ENCODE peak calls at places on chromosomes 6 and 20, in eight cellular contexts. One of them, this sample, is unnamed.

GRCh38 chr6:40910260-40910893 is 128.6 kb downstream of the UNC5CL start:
- DNase-seq in lower leg skin: no peak
- DNase-seq in tibial nerve: no peak
- DNase-seq in IMR-90: no peak
- DNase-seq in A549: no peak
- DNase-seq in left lung: no peak
- DNase-seq in BJ: no peak
- DNase-seq in AG04450: no peak
- DNase-seq in this sample: no peak

GRCh38 chr20:45842169-45842812 is 8.7 kb downstream of the SNX21 start:
- DNase-seq in A549: no peak
- DNase-seq in lower leg skin: no peak
- DNase-seq in AG04450: no peak
- DNase-seq in IMR-90: peak
- DNase-seq in left lung: no peak
- DNase-seq in tibial nerve: peak
- DNase-seq in BJ: peak
- DNase-seq in this sample: no peak

GRCh38 chr20:41293269-41294037 is 24.1 kb downstream of the ZHX3 start:
- DNase-seq in IMR-90: peak
- DNase-seq in tibial nerve: peak
- DNase-seq in BJ: no peak
- DNase-seq in A549: no peak
- DNase-seq in left lung: no peak
- DNase-seq in lower leg skin: no peak
- DNase-seq in AG04450: no peak
- DNase-seq in this sample: no peak

GRCh38 chr6:82711992-82712788 is 348.6 kb downstream of the TPBG start:
- DNase-seq in BJ: peak
- DNase-seq in lower leg skin: peak
- DNase-seq in tibial nerve: peak
- DNase-seq in A549: no peak
- DNase-seq in AG04450: no peak
- DNase-seq in IMR-90: no peak
- DNase-seq in left lung: no peak
- DNase-seq in this sample: no peak

GRCh38 chr6:96743496-96743895 is 93.8 kb downstream of the GPR63 start:
- DNase-seq in left lung: no peak
- DNase-seq in AG04450: no peak
- DNase-seq in lower leg skin: no peak
- DNase-seq in BJ: no peak
- DNase-seq in A549: no peak
- DNase-seq in IMR-90: no peak
- DNase-seq in tibial nerve: no peak
- DNase-seq in this sample: peak

GRCh38 chr20:6164421-6165341 is 41.9 kb upstream of the FERMT1 start:
- DNase-seq in AG04450: no peak
- DNase-seq in IMR-90: no peak
- DNase-seq in A549: no peak
- DNase-seq in lower leg skin: no peak
- DNase-seq in tibial nerve: peak
- DNase-seq in left lung: no peak
- DNase-seq in BJ: no peak
- DNase-seq in this sample: peak

GRCh38 chr6:44668976-44669934 is 281.7 kb downstream of the CDC5L start:
- DNase-seq in IMR-90: no peak
- DNase-seq in AG04450: no peak
- DNase-seq in left lung: no peak
- DNase-seq in A549: no peak
- DNase-seq in BJ: no peak
- DNase-seq in lower leg skin: no peak
- DNase-seq in tibial nerve: no peak
- DNase-seq in this sample: no peak

GRCh38 chr20:46752639-46753235 is 43.3 kb downstream of the SLC2A10 start:
- DNase-seq in IMR-90: peak
- DNase-seq in A549: peak
- DNase-seq in left lung: peak
- DNase-seq in tibial nerve: peak
- DNase-seq in BJ: no peak
- DNase-seq in lower leg skin: peak
- DNase-seq in AG04450: no peak
- DNase-seq in this sample: peak

GRCh38 chr20:9912858-9913434 is 74.1 kb upstream of the PAK5 start:
- DNase-seq in IMR-90: peak
- DNase-seq in left lung: no peak
- DNase-seq in lower leg skin: no peak
- DNase-seq in BJ: peak
- DNase-seq in tibial nerve: peak
- DNase-seq in A549: peak
- DNase-seq in AG04450: peak
- DNase-seq in this sample: peak

GRCh38 chr6:43768983-43769525 is 957 bp upstream of the VEGFA start:
- DNase-seq in A549: no peak
- DNase-seq in AG04450: peak
- DNase-seq in IMR-90: peak
- DNase-seq in left lung: no peak
- DNase-seq in BJ: no peak
- DNase-seq in lower leg skin: no peak
- DNase-seq in tibial nerve: no peak
- DNase-seq in this sample: no peak

GRCh38 chr20:25867776-25868649 is 171.4 kb upstream of the ZNF337 start:
- DNase-seq in tibial nerve: peak
- DNase-seq in AG04450: no peak
- DNase-seq in BJ: no peak
- DNase-seq in left lung: peak
- DNase-seq in lower leg skin: no peak
- DNase-seq in IMR-90: peak
- DNase-seq in A549: peak
- DNase-seq in this sample: peak
- H3K4me3 ChIP-seq in tibial nerve: peak
- H3K4me3 ChIP-seq in AG04450: peak
- H3K4me3 ChIP-seq in BJ: peak
- H3K4me3 ChIP-seq in left lung: peak
- H3K4me3 ChIP-seq in lower leg skin: peak
- H3K4me3 ChIP-seq in IMR-90: peak
- H3K4me3 ChIP-seq in A549: peak
- H3K4me3 ChIP-seq in this sample: peak

GRCh38 chr20:50691585-50692552 is 527 bp upstream of the RIPOR3 start:
- DNase-seq in A549: no peak
- DNase-seq in tibial nerve: peak
- DNase-seq in lower leg skin: peak
- DNase-seq in BJ: peak
- DNase-seq in left lung: no peak
- DNase-seq in IMR-90: peak
- DNase-seq in AG04450: peak
- DNase-seq in this sample: peak
- H3K4me3 ChIP-seq in A549: no peak
- H3K4me3 ChIP-seq in tibial nerve: peak
- H3K4me3 ChIP-seq in lower leg skin: no peak
- H3K4me3 ChIP-seq in BJ: peak
- H3K4me3 ChIP-seq in left lung: no peak
- H3K4me3 ChIP-seq in IMR-90: peak
- H3K4me3 ChIP-seq in AG04450: peak
- H3K4me3 ChIP-seq in this sample: no peak

GRCh38 chr6:71012871-71013456 is 56.1 kb upstream of the B3GAT2 start:
- DNase-seq in tibial nerve: peak
- DNase-seq in left lung: no peak
- DNase-seq in BJ: no peak
- DNase-seq in lower leg skin: no peak
- DNase-seq in AG04450: no peak
- DNase-seq in IMR-90: peak
- DNase-seq in A549: peak
- DNase-seq in this sample: peak

GRCh38 chr6:71015392-71015791 is 58.5 kb upstream of the B3GAT2 start:
- DNase-seq in lower leg skin: no peak
- DNase-seq in BJ: no peak
- DNase-seq in A549: no peak
- DNase-seq in tibial nerve: no peak
- DNase-seq in IMR-90: no peak
- DNase-seq in AG04450: no peak
- DNase-seq in left lung: no peak
- DNase-seq in this sample: no peak

DNA sequence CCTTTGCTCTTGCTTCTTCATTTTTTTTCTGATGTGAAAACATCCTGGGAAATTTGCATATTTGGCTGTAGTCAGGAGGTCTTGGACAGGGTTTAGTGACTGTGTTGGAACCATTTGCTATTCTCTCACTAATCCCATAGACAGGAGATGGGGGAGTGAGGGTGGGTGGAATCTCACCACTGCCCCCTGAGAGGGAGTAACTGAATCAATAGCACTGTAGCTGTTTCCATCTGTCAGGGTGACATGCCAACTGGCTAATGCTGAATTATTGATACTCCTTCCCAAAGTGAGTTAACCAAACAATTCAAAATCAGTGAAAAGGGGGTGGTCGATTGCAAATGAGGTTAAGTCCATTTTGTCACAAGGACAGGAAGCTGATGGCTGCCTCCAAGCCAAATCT is 55.0 kb upstream of the B3GAT2 start:
- DNase-seq in AG04450: no peak
- DNase-seq in IMR-90: no peak
- DNase-seq in lower leg skin: no peak
- DNase-seq in tibial nerve: no peak
- DNase-seq in left lung: no peak
- DNase-seq in A549: no peak
- DNase-seq in BJ: no peak
- DNase-seq in this sample: no peak
- H3K4me3 ChIP-seq in AG04450: no peak
- H3K4me3 ChIP-seq in IMR-90: no peak
- H3K4me3 ChIP-seq in lower leg skin: no peak
- H3K4me3 ChIP-seq in tibial nerve: no peak
- H3K4me3 ChIP-seq in left lung: no peak
- H3K4me3 ChIP-seq in A549: no peak
- H3K4me3 ChIP-seq in BJ: no peak
- H3K4me3 ChIP-seq in this sample: no peak

GRCh38 chr6:132491881-132492280 is 21.0 kb downstream of the STX7 start:
- DNase-seq in BJ: no peak
- DNase-seq in tibial nerve: no peak
- DNase-seq in IMR-90: no peak
- DNase-seq in lower leg skin: no peak
- DNase-seq in A549: no peak
- DNase-seq in AG04450: no peak
- DNase-seq in left lung: no peak
- DNase-seq in this sample: no peak
- H3K4me3 ChIP-seq in BJ: no peak
- H3K4me3 ChIP-seq in tibial nerve: no peak
- H3K4me3 ChIP-seq in IMR-90: no peak
- H3K4me3 ChIP-seq in lower leg skin: no peak
- H3K4me3 ChIP-seq in A549: no peak
- H3K4me3 ChIP-seq in AG04450: no peak
- H3K4me3 ChIP-seq in left lung: no peak
- H3K4me3 ChIP-seq in this sample: no peak

GRCh38 chr20:63497138-63497945 is 1.5 kb downstream of the EEF1A2 start:
- DNase-seq in IMR-90: no peak
- DNase-seq in A549: no peak
- DNase-seq in tibial nerve: no peak
- DNase-seq in BJ: no peak
- DNase-seq in lower leg skin: no peak
- DNase-seq in AG04450: no peak
- DNase-seq in left lung: peak
- DNase-seq in this sample: no peak

GRCh38 chr20:63495167-63495720 is 3.6 kb downstream of the EEF1A2 start:
- DNase-seq in tibial nerve: no peak
- DNase-seq in left lung: no peak
- DNase-seq in A549: no peak
- DNase-seq in lower leg skin: no peak
- DNase-seq in AG04450: no peak
- DNase-seq in BJ: no peak
- DNase-seq in IMR-90: no peak
- DNase-seq in this sample: no peak

GRCh38 chr20:63494420-63495166 is 4.3 kb downstream of the EEF1A2 start:
- DNase-seq in IMR-90: no peak
- DNase-seq in lower leg skin: no peak
- DNase-seq in BJ: no peak
- DNase-seq in left lung: peak
- DNase-seq in AG04450: no peak
- DNase-seq in tibial nerve: no peak
- DNase-seq in A549: no peak
- DNase-seq in this sample: no peak

GRCh38 chr20:63496404-63497120 is 2.3 kb downstream of the EEF1A2 start:
- DNase-seq in tibial nerve: no peak
- DNase-seq in IMR-90: no peak
- DNase-seq in A549: no peak
- DNase-seq in lower leg skin: no peak
- DNase-seq in AG04450: no peak
- DNase-seq in BJ: no peak
- DNase-seq in left lung: peak
- DNase-seq in this sample: no peak

GRCh38 chr20:63495771-63496403 is 3.0 kb downstream of the EEF1A2 start:
- DNase-seq in IMR-90: peak
- DNase-seq in left lung: peak
- DNase-seq in A549: peak
- DNase-seq in AG04450: no peak
- DNase-seq in BJ: no peak
- DNase-seq in lower leg skin: no peak
- DNase-seq in tibial nerve: peak
- DNase-seq in this sample: peak
- H3K4me3 ChIP-seq in IMR-90: peak
- H3K4me3 ChIP-seq in left lung: peak
- H3K4me3 ChIP-seq in A549: no peak
- H3K4me3 ChIP-seq in AG04450: no peak
- H3K4me3 ChIP-seq in BJ: no peak
- H3K4me3 ChIP-seq in lower leg skin: no peak
- H3K4me3 ChIP-seq in tibial nerve: no peak
- H3K4me3 ChIP-seq in this sample: peak

This sample was measured in epithelial cell of esophagus.